ENCODE peak calls at places on chromosomes 6 and 20, in six cellular contexts. G is fibroblast of the aortic adventitia, M is AG09309, Y is neural crest cell, O is cardiac fibroblast, R is GM12865. S is an unnamed sample.

GRCh38 chr6:52361347-52361944 is 505 bp upstream of the PAQR8 start:
- DNase-seq in Y (no peak), O (no peak), R (no peak), M (no peak), G (peak; percentile 53), S (peak; percentile 14)

GRCh38 chr6:116073765-116074450 is 13.2 kb upstream of the FRK start:
- DNase-seq in O (no peak), R (no peak), M (no peak), G (peak; percentile 16), Y (no peak), S (peak; percentile 4)

GRCh38 chr6:71556141-71556540 is 267.5 kb downstream of the OGFRL1 start:
- DNase-seq in Y (no peak), G (no peak), R (no peak), O (no peak), M (no peak), S (no peak)

GRCh38 chr6:26025047-26025893 is 62.0 kb upstream of the HFE start:
- DNase-seq in G (peak; percentile 92), R (no peak), O (peak; percentile 85), Y (no peak), M (no peak), S (no peak)

GRCh38 chr6:35259194-35259945 is at the start of gene ZNF76:
- DNase-seq in O (peak; percentile 98), M (peak; percentile 73), R (peak; percentile 98), Y (peak; percentile 100), G (peak; percentile 97), S (peak; percentile 92)

GRCh38 chr6:150865406-150866146 is at the start of gene MTHFD1L:
- DNase-seq in M (peak; percentile 70), O (peak; percentile 96), G (peak; percentile 94), R (peak; percentile 88), Y (peak; percentile 74), S (peak; percentile 80)

GRCh38 chr20:36298061-36298460 is 8.1 kb upstream of the DLGAP4 start:
- DNase-seq in M (no peak), O (no peak), G (no peak), R (no peak), Y (no peak), S (no peak)

GRCh38 chr6:17334265-17334664 is 53.1 kb downstream of the RBM24 start:
- DNase-seq in Y (no peak), R (no peak), O (peak; percentile 8), M (no peak), G (peak; percentile 11), S (no peak)

GRCh38 chr6:30075094-30075986 is at the start of gene RNF39:
- DNase-seq in R (no peak), G (no peak), O (no peak), Y (no peak), M (no peak), S (no peak)

GRCh38 chr6:54238407-54238806 is 69.8 kb upstream of the TINAG start:
- DNase-seq in G (peak; percentile 84), M (peak; percentile 86), O (peak; percentile 89), R (no peak), Y (no peak), S (peak; percentile 71)

GRCh38 chr6:92534109-92534508 is 885.2 kb downstream of the EPHA7 start:
- DNase-seq in O (no peak), M (no peak), Y (no peak), R (no peak), G (no peak), S (no peak)

GRCh38 chr20:45947110-45947866 is 12.8 kb downstream of the PCIF1 start:
- DNase-seq in G (no peak), O (no peak), Y (no peak), M (no peak), R (no peak), S (no peak)

GRCh38 chr20:45497971-45498494 is 17.4 kb downstream of the SPINT3 start:
- DNase-seq in R (no peak), G (no peak), O (no peak), M (no peak), Y (no peak), S (no peak)

GRCh38 chr6:30685977-30686907 is at the start of gene PPP1R18:
- DNase-seq in G (peak; percentile 64), Y (no peak), M (no peak), O (peak; percentile 77), R (peak; percentile 85), S (no peak)

GRCh38 chr6:30641048-30641447 is 5.9 kb upstream of the C6orf136 start:
- DNase-seq in R (no peak), Y (no peak), O (no peak), M (no peak), G (no peak), S (no peak)

GRCh38 chr6:112691289-112691688 is 344.2 kb downstream of the RFPL4B start:
- DNase-seq in Y (no peak), M (peak; percentile 92), R (no peak), O (peak; percentile 79), G (peak; percentile 95), S (peak; percentile 78)

GRCh38 chr6:131954099-131954774 is 3.1 kb upstream of the CCN2 start:
- DNase-seq in Y (no peak), M (no peak), O (peak; percentile 73), R (no peak), G (peak; percentile 75), S (no peak)

GRCh38 chr20:57078101-57078500 is 188.3 kb downstream of the BMP7 start:
- DNase-seq in R (no peak), G (no peak), Y (no peak), O (no peak), M (no peak), S (no peak)

GRCh38 chr20:43940518-43941225 is 26.0 kb downstream of the TOX2 start:
- DNase-seq in O (no peak), R (no peak), M (no peak), Y (no peak), G (no peak), S (no peak)

GRCh38 chr20:37137547-37137946 is 41.6 kb upstream of the RPN2 start:
- DNase-seq in R (no peak), M (no peak), O (no peak), G (no peak), Y (no peak), S (no peak)

GRCh38 chr20:21352703-21353102 is 44.6 kb downstream of the NKX2-4 start:
- DNase-seq in R (no peak), G (peak; percentile 59), O (peak; percentile 73), Y (no peak), M (peak; percentile 2), S (no peak)

GRCh38 chr20:39016496-39016895 is 54.4 kb downstream of the DHX35 start:
- DNase-seq in O (no peak), R (no peak), G (no peak), Y (no peak), M (no peak), S (no peak)

GRCh38 chr6:48736486-48737206 is 625.6 kb upstream of the PTCHD4 start:
- DNase-seq in G (peak; percentile 92), O (peak; percentile 60), R (no peak), Y (no peak), M (peak; percentile 79), S (no peak)

GRCh38 chr6:107877968-107878367 is 53.9 kb upstream of the SCML4 start:
- DNase-seq in O (no peak), M (no peak), G (no peak), Y (no peak), R (peak; percentile 58), S (no peak)

GRCh38 chr6:158519354-158519753 is 40.5 kb upstream of the TMEM181 start:
- DNase-seq in M (no peak), R (no peak), O (no peak), Y (no peak), G (no peak), S (no peak)

GRCh38 chr6:158519761-158520160 is 40.1 kb upstream of the TMEM181 start:
- DNase-seq in G (no peak), Y (no peak), O (no peak), R (no peak), M (no peak), S (no peak)

GRCh38 chr6:158517038-158517437 is 42.9 kb upstream of the TMEM181 start:
- DNase-seq in G (no peak), Y (no peak), M (no peak), R (peak; percentile 21), O (no peak), S (no peak)

GRCh38 chr6:158517581-158517980 is 42.3 kb upstream of the TMEM181 start:
- DNase-seq in G (no peak), M (no peak), Y (no peak), O (no peak), R (peak; percentile 95), S (no peak)

DNA sequence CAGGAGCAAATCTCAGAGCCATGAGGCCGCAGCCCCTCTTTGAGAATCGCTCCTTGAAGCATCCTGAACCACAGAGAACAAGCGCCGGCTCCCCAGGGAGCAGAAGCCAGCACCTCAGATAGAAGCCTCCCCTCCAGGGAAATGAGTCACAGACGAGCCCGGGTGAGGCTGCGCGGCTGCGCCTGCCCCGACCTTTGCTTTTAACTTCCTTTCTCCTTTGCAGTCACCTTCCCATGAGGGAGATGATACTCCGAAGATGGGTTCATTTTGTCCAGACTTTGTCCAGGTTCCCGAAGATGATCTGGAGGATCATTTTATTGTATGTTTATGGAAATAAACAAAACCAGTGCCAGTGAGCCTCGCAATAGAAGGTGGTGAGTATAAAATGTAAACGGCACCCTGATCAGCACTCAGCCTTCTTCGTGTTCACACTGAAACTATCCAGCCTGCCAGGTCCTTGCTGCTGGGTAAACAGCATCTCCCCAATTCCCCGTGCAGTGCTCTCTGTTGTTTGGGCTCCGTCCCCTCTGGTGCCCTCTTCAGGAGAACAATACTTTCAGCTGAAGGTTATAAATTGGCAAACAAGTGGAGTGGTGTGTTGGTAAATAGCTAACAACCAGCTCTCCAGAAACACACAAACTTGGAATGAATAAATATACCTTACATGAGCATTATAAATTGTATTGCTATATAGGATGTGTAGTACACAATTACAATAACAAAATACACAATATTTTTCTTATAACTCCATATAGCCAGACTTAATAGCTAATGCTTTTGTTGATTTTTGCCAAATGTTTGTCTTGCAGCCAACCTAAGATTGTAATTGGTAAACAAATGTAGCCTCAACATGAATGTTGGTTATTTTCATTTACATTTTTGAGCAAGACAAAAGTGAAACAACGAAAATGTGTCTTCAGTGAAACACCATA is 41.4 kb upstream of the TMEM181 start:
- DNase-seq in O (peak; percentile 90), R (peak; percentile 93), Y (peak; percentile 30), M (peak; percentile 57), G (peak; percentile 82), S (peak; percentile 61)
- TF ChIP-seq CTCF in O (peak; percentile 73), R (peak; percentile 68), Y (peak; percentile 60), M (peak; percentile 74), G (peak; percentile 71), S (peak; percentile 79)

DNA sequence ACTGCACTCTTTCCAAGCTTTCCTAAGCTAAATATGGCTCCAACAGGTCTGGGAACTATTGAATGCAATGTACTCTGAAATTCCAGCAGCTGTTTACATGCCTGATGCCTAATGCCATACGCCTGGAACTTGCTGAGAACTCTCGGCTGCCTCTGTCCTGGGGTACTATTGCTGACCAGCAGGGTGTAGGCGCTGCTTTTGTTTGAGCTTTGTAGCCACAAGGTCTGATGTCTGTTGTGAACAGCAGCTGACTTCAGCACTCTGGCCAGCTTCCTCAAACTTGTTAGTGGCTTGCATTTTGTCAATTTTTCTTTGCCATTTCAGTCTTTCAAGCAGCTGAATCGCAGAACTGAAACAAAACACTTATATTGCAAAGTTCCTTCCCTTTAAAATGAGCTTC is 26.7 kb downstream of the SAYSD1 start:
- DNase-seq in Y (peak; percentile 33), M (peak; percentile 17), G (peak; percentile 88), O (peak; percentile 80), R (peak; percentile 44), S (peak; percentile 15)
- TF ChIP-seq CTCF in Y (peak; percentile 60), M (peak; percentile 37), G (peak; percentile 83), O (peak; percentile 41), R (peak; percentile 20), S (peak; percentile 54)

GRCh38 chr20:10077081-10077471 is 42.3 kb downstream of the ANKEF1 start:
- DNase-seq in M (no peak), O (no peak), G (no peak), Y (no peak), R (peak; percentile 14), S (no peak)
- TF ChIP-seq CTCF in M (peak; percentile 18), O (peak; percentile 42), G (peak; percentile 13), Y (peak; percentile 44), R (peak; percentile 48), S (peak; percentile 7)

GRCh38 chr6:147468634-147469033 is 39.9 kb upstream of the SAMD5 start:
- DNase-seq in G (no peak), O (no peak), M (no peak), Y (no peak), R (no peak), S (no peak)
- TF ChIP-seq CTCF in G (no peak), O (no peak), M (no peak), Y (no peak), R (no peak), S (no peak)

S was measured in AG09319.